ENCODE peak calls at places on chromosomes 13 and 19, in ten cellular contexts. E is WERI-Rb-1, D is fibroblast of lung, X is heart right ventricle, S is body of pancreas, W is cardiac muscle cell, Z is brain microvascular endothelial cell, F is prostate gland, Y is coronary artery, U is left ventricle myocardium inferior. K is an unnamed sample.

GRCh38 chr19:52398091-52398461 is 427 bp downstream of the ZNF528 start:
- DNase-seq in E (peak), D (peak), X (peak), S (no peak), W (peak), Z (peak), F (no peak), Y (no peak), U (no peak), K (no peak)

GRCh38 chr13:44523176-44524017 is 52.7 kb downstream of the TSC22D1 start:
- DNase-seq in E (no peak), D (peak), X (no peak), S (peak), W (peak), Z (peak), F (peak), Y (no peak), U (no peak), K (no peak)

GRCh38 chr19:48450441-48450840 is 4.7 kb downstream of the GRWD1 start:
- DNase-seq in E (no peak), D (no peak), X (no peak), S (no peak), W (no peak), Z (no peak), F (no peak), Y (no peak), U (no peak), K (no peak)

GRCh38 chr13:109332501-109333499 is 453.6 kb downstream of the IRS2 start:
- DNase-seq in E (no peak), D (no peak), X (no peak), S (no peak), W (no peak), Z (no peak), F (no peak), Y (no peak), U (no peak), K (no peak)

GRCh38 chr19:2302319-2303208 is 5.4 kb downstream of the LINGO3 start:
- DNase-seq in E (no peak), D (peak), X (peak), S (peak), W (peak), Z (peak), F (no peak), Y (no peak), U (peak), K (no peak)

GRCh38 chr19:12790628-12791344 is 500 bp upstream of the JUNB start:
- DNase-seq in E (no peak), D (no peak), X (no peak), S (no peak), W (no peak), Z (no peak), F (no peak), Y (no peak), U (no peak), K (no peak)

GRCh38 chr13:93079294-93079693 is 147.3 kb upstream of the GPC6 start:
- DNase-seq in E (no peak), D (peak), X (no peak), S (no peak), W (no peak), Z (peak), F (no peak), Y (no peak), U (no peak), K (no peak)

GRCh38 chr13:75393839-75394238 is 88.1 kb downstream of the TBC1D4 start:
- DNase-seq in E (no peak), D (no peak), X (no peak), S (no peak), W (no peak), Z (no peak), F (no peak), Y (no peak), U (no peak), K (no peak)

GRCh38 chr19:35901854-35902661 is at the start of gene HCST:
- DNase-seq in E (peak), D (peak), X (no peak), S (no peak), W (no peak), Z (no peak), F (no peak), Y (no peak), U (no peak), K (no peak)

GRCh38 chr13:37651891-37652290 is 53.3 kb upstream of the POSTN start:
- DNase-seq in E (no peak), D (peak), X (no peak), S (no peak), W (no peak), Z (no peak), F (no peak), Y (no peak), U (no peak), K (no peak)

DNA sequence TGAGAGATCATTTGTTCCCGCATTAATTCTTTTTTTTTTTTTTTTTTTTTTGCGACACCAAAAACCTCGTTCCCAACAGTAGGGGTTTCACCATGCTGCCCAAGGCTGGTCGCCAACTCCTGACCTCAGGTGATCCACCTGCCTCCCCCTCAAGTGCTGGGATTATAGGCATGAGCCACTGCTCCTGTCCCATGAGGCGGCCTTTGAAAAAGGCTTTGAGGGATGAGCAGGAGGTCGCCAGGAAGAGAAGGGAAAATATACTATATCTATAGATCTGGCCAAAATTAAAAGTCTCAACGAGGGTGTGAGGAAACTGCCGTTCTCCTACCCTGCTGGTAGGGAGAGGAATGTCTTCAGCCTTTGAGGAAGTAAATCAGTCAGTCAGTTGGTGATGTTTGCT is 26.2 kb downstream of the ZNF473 start:
- DNase-seq in E (no peak), D (no peak), X (no peak), S (no peak), W (no peak), Z (no peak), F (no peak), Y (no peak), U (no peak), K (no peak)
- H3K27ac ChIP-seq in E (no peak), D (no peak), X (no peak), S (no peak), W (no peak), Z (no peak), F (no peak), Y (no peak), U (no peak), K (no peak)

DNA sequence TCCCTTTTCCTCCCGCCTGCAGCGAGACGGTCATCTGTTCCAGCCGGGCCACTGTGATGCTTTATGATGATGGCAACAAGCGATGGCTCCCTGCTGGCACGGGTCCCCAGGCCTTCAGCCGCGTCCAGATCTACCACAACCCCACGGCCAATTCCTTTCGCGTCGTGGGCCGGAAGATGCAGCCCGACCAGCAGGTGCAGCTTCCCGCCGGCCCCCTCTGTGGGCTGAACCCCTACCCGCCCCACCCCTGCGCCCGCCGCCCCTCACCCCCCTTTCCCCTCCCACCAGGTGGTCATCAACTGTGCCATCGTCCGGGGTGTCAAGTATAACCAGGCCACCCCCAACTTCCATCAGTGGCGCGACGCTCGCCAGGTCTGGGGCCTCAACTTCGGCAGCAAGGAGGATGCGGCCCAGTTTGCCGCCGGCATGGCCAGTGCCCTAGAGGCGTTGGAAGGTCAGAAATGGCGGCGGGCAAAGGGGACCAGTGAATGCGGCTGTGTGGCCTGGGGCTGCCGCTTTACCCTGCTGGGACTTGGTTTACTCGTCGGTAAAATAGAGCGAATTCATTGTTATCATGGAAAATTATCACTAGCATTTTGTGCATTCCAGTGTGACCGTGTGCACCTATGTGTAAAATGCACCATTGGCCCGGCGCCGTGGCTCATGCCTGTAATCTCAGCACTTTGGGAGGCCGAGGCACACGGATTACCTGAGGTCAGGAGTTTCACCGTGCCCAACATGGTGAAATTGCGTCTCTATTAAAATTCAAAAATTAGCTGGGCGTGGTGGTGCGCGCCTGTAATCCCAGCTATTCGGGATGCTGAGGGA is 10.6 kb downstream of the VASP start:
- DNase-seq in E (no peak), D (no peak), X (no peak), S (no peak), W (no peak), Z (no peak), F (no peak), Y (no peak), U (no peak), K (no peak)
- H3K4me3 ChIP-seq in E (no peak), D (no peak), X (no peak), S (no peak), W (no peak), Z (no peak), F (no peak), Y (no peak), U (no peak), K (no peak)

GRCh38 chr13:27358420-27358819 is 66.0 kb upstream of the GTF3A start:
- DNase-seq in E (no peak), D (no peak), X (no peak), S (no peak), W (no peak), Z (no peak), F (no peak), Y (no peak), U (no peak), K (no peak)

GRCh38 chr13:27353653-27354052 is 70.8 kb upstream of the GTF3A start:
- DNase-seq in E (no peak), D (no peak), X (no peak), S (no peak), W (no peak), Z (no peak), F (no peak), Y (no peak), U (no peak), K (no peak)

GRCh38 chr13:27354379-27354778 is 70.0 kb upstream of the GTF3A start:
- DNase-seq in E (no peak), D (peak), X (no peak), S (no peak), W (no peak), Z (peak), F (no peak), Y (no peak), U (no peak), K (no peak)

GRCh38 chr13:27353166-27353583 is 71.2 kb upstream of the GTF3A start:
- DNase-seq in E (no peak), D (peak), X (no peak), S (no peak), W (no peak), Z (peak), F (no peak), Y (no peak), U (no peak), K (no peak)

GRCh38 chr13:27355894-27356293 is 68.5 kb upstream of the GTF3A start:
- DNase-seq in E (peak), D (no peak), X (no peak), S (no peak), W (peak), Z (no peak), F (no peak), Y (no peak), U (no peak), K (no peak)
- H3K27ac ChIP-seq in E (no peak), D (no peak), X (no peak), S (no peak), W (peak), Z (no peak), F (no peak), Y (no peak), U (peak), K (no peak)

GRCh38 chr13:99357920-99358319 is 50.7 kb upstream of the GPR183 start:
- DNase-seq in E (no peak), D (no peak), X (no peak), S (no peak), W (no peak), Z (no peak), F (no peak), Y (no peak), U (no peak), K (no peak)

GRCh38 chr13:99357149-99357596 is 50.0 kb upstream of the GPR183 start:
- DNase-seq in E (no peak), D (peak), X (no peak), S (no peak), W (no peak), Z (peak), F (no peak), Y (no peak), U (no peak), K (no peak)

GRCh38 chr13:99355267-99356215 is 48.3 kb upstream of the GPR183 start:
- DNase-seq in E (no peak), D (no peak), X (no peak), S (no peak), W (no peak), Z (no peak), F (no peak), Y (no peak), U (no peak), K (no peak)

GRCh38 chr13:99354371-99354951 is 47.3 kb upstream of the GPR183 start:
- DNase-seq in E (no peak), D (no peak), X (no peak), S (no peak), W (no peak), Z (no peak), F (peak), Y (no peak), U (no peak), K (no peak)

DNA sequence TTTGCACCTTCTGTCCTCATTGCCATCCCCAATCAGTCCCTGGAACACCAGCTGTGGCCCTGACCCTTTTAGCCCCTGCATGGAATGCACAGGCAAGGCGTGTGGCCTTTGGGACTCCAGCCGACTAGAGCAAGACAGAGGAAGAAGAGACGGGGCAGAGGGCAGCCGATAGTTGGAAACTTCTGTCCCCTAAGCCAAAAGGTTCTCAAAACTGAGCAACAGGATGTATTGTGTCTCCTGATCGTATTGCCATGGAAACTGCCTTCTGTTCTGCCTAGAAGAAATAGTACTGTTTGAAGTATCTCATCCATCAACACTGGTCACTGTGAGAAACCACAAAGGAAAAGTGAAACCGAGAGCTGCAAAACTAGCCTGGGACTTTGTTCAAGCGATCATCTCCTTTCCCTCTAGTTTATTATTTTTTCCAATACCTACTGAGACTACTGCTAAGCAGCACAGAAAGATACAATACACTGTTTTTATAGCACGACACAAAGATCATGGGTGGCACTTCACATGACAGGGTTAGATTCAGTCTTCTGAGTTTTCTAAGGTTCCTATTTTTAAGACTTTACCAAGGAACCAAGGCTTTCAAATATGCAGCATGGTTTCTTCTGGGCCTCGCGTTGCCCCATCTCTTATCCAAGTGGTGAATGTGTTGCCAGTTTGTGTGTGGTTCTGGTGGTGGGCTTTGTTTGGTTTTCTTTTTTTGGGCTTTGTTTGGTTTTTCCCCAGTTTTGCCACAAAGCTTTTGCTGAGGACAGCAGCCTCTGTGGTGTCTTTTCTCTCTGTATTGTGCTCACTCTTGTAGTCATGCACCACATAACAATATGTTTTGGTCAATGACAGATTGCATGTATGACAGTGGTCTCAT is 49.3 kb upstream of the GPR183 start:
- DNase-seq in E (no peak), D (peak), X (peak), S (no peak), W (no peak), Z (peak), F (no peak), Y (no peak), U (no peak), K (no peak)
- H3K4me3 ChIP-seq in E (no peak), D (peak), X (peak), S (no peak), W (no peak), Z (peak), F (no peak), Y (peak), U (peak), K (no peak)

GRCh38 chr19:41796362-41796761 is at the start of gene CEACAM3:
- DNase-seq in E (no peak), D (no peak), X (no peak), S (no peak), W (no peak), Z (no peak), F (no peak), Y (no peak), U (no peak), K (no peak)

GRCh38 chr19:41801031-41801430 is 4.6 kb downstream of the CEACAM3 start:
- DNase-seq in E (no peak), D (no peak), X (no peak), S (no peak), W (no peak), Z (no peak), F (no peak), Y (no peak), U (no peak), K (no peak)

GRCh38 chr19:41802770-41803169 is 6.4 kb downstream of the CEACAM3 start:
- DNase-seq in E (no peak), D (no peak), X (no peak), S (no peak), W (no peak), Z (no peak), F (no peak), Y (no peak), U (no peak), K (no peak)

GRCh38 chr19:41801682-41802317 is 5.4 kb downstream of the CEACAM3 start:
- DNase-seq in E (no peak), D (no peak), X (no peak), S (no peak), W (no peak), Z (no peak), F (no peak), Y (no peak), U (no peak), K (no peak)

DNA sequence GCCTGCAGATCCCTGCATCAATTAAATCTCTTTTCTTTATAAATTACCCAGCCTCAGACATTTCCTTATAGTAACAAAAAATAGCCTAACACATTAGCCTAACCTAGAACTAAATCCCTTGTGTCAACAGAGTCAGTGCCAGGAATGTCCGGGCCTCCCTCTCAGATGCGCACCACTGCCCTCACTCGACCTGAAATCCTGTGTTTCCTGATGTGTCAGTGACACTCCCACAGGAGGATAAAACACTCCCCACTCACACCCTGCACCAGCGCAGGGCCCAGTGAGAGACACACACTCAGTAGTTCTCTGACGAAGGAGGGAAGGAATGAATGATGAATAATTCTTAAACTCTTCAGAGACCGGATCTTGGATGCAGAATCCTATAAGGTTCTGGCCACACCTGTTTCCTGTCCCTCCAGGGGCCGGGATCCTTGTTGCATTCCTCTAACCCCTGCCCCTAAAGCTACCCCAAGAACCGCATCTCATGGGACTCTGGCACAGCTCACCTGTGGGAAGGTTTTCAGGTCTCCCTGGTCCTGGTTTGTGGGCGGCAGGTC is 3.1 kb downstream of the CEACAM3 start:
- DNase-seq in E (peak), D (no peak), X (no peak), S (no peak), W (no peak), Z (no peak), F (peak), Y (no peak), U (no peak), K (no peak)
- H3K27ac ChIP-seq in E (no peak), D (no peak), X (no peak), S (no peak), W (no peak), Z (no peak), F (no peak), Y (no peak), U (no peak), K (no peak)

GRCh38 chr19:53958168-53958571 is 4.6 kb upstream of the CACNG8 start:
- DNase-seq in E (no peak), D (no peak), X (no peak), S (no peak), W (peak), Z (no peak), F (no peak), Y (no peak), U (no peak), K (no peak)
- H3K4me3 ChIP-seq in E (no peak), D (no peak), X (no peak), S (no peak), W (no peak), Z (no peak), F (no peak), Y (no peak), U (no peak), K (no peak)

K was measured in vagina.